ENCODE peak calls at places on chromosomes 4 and X, in nine cellular contexts. R is cardiac muscle cell, O is heart left ventricle, J is astrocyte, E is tibial artery, N is IMR-90, X is PC-3, Q is psoas muscle, S is left lung. T is an unnamed sample.

GRCh38 chr4:142549726-142550463 is 296.2 kb downstream of the INPP4B start:
- DNase-seq in R (peak; percentile 34), O (no peak), J (peak; percentile 96), E (no peak), N (peak; percentile 81), X (peak; percentile 96), Q (no peak), S (no peak), T (no peak)

GRCh38 chr4:48546336-48546735 is 56.3 kb downstream of the ZAR1 start:
- DNase-seq in R (peak; percentile 32), O (no peak), J (peak; percentile 18), E (no peak), N (peak; percentile 52), X (peak; percentile 39), Q (no peak), S (no peak), T (peak; percentile 51)

GRCh38 chrX:153488231-153488914 is 6.4 kb upstream of the BGN start:
- DNase-seq in R (no peak), O (peak; percentile 77), J (peak; percentile 55), E (peak; percentile 27), N (peak; percentile 67), X (no peak), Q (no peak), S (no peak), T (no peak)

GRCh38 chrX:70979136-70979762 is 48.4 kb upstream of the SLC7A3 start:
- DNase-seq in R (peak; percentile 39), O (no peak), J (peak; percentile 43), E (no peak), N (peak; percentile 52), X (peak; percentile 41), Q (no peak), S (no peak), T (peak; percentile 6)

GRCh38 chrX:12210921-12211320 is 72.6 kb downstream of the FRMPD4 start:
- DNase-seq in R (no peak), O (no peak), J (peak; percentile 13), E (no peak), N (peak; percentile 31), X (peak; percentile 84), Q (no peak), S (no peak), T (no peak)

GRCh38 chr4:26648260-26648659 is 64.4 kb downstream of the TBC1D19 start:
- DNase-seq in R (no peak), O (no peak), J (no peak), E (no peak), N (no peak), X (peak; percentile 1), Q (no peak), S (no peak), T (no peak)

GRCh38 chr4:23805381-23805780 is 84.5 kb downstream of the PPARGC1A start:
- DNase-seq in R (no peak), O (no peak), J (peak; percentile 61), E (no peak), N (peak; percentile 53), X (no peak), Q (no peak), S (no peak), T (no peak)

GRCh38 chr4:142557220-142557801 is 288.8 kb downstream of the INPP4B start:
- DNase-seq in R (no peak), O (no peak), J (no peak), E (no peak), N (no peak), X (no peak), Q (no peak), S (no peak), T (no peak)

GRCh38 chrX:475926-476723 is 89.4 kb upstream of the PPP2R3B start:
- DNase-seq in R (no peak), O (no peak), J (no peak), E (no peak), N (no peak), X (peak; percentile 4), Q (no peak), S (no peak), T (no peak)

GRCh38 chr4:79598214-79598613 is 190.2 kb upstream of the GK2 start:
- DNase-seq in R (no peak), O (no peak), J (no peak), E (no peak), N (no peak), X (no peak), Q (no peak), S (no peak), T (no peak)

GRCh38 chrX:109270580-109271484 is 211.1 kb downstream of the GUCY2F start:
- DNase-seq in R (no peak), O (no peak), J (peak; percentile 17), E (no peak), N (no peak), X (no peak), Q (no peak), S (no peak), T (no peak)

DNA sequence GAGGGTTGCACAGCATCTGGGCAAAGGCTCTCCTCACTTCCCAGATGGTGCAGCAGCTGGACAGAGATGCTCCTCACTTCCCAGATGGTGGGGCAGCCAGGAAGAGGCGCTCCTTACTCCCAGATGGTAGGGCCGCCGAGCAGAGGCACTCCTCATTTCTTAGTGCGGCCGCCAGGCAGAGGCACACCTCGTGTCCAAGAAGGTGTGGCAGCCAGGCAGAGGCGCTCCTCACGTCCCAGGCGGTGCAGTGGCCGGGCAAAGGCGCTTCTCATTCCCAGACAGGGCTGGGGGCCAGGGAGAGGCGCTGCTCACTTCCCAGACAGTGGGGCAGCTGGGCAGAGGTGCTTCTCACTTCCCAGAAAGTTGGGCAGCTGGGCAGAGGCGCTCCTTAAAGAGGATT is 48.8 kb downstream of the ZNF732 start:
- DNase-seq in R (no peak), O (no peak), J (no peak), E (no peak), N (no peak), X (no peak), Q (no peak), S (no peak), T (no peak)
- H3K9me3 ChIP-seq in R (peaks cover 20% of the 10 kb centered on the region), O (peaks cover 100% of the 10 kb centered on the region), J (peaks cover 41% of the 10 kb centered on the region), E (peaks cover 14% of the 10 kb centered on the region), N (peaks cover 32% of the 10 kb centered on the region), X (peaks cover 44% of the 10 kb centered on the region), Q (peaks cover 70% of the 10 kb centered on the region), S (peaks cover 8% of the 10 kb centered on the region), T (peaks cover 3% of the 10 kb centered on the region)

GRCh38 chr4:145782756-145783155 is 102.8 kb downstream of the C4orf51 start:
- DNase-seq in R (no peak), O (no peak), J (no peak), E (no peak), N (no peak), X (peak; percentile 85), Q (no peak), S (no peak), T (no peak)
- TF ChIP-seq CTCF in R (no peak), O (no peak), J (no peak), E (no peak), N (no peak), X (no peak), Q (no peak), S (no peak), T (no peak)

DNA sequence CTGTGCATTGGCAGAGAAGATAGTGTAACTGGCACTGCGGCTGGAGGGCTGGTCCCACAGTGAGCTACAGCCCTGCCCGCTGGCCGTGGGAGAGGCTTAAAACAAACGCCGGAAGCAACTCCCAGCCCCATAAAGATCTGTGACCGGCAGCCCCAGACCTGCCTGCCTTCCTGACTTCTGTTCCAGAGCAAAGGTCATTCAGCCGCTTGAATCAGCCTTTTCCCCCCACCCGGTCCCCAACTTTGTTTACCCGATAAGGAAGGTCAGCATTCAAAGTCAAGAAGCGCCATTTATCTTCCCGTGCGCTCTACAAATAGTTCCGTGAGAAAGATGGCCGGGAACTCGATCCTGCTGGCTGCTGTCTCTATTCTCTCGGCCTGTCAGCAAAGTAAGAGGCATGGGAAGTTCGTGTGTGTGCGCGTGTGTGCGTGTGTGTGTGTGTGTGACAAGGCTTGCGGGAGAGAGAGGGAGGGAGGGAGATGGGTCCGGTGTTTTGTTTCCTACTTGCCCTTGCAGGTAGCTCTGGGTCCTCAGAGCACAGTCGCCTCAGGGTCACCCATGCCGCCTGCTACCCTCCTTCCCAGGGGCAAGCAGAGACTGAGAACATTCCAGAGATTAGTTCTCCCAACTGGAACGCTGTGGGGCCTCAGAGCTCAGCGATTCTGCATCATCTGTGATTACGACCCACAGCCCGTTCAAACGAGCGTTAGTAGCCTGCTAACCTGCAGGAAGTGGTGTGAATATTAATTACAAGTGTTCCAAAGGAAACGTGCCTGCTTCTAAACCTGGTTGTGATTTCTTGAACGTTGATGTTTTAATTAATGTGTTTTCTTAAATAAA is at the start of gene MGST2:
- DNase-seq in R (peak; percentile 89), O (peak; percentile 89), J (peak; percentile 80), E (peak; percentile 78), N (peak; percentile 79), X (peak; percentile 58), Q (peak; percentile 88), S (peak; percentile 90), T (peak; percentile 70)
- H3K4me1 ChIP-seq in R (peaks cover 48% of the 10 kb centered on the region), O (peaks cover 61% of the 10 kb centered on the region), J (peaks cover 10% of the 10 kb centered on the region), E (no peaks in the 10 kb centered on the region), N (peaks cover 2% of the 10 kb centered on the region), X (peaks cover 16% of the 10 kb centered on the region), Q (peaks cover 28% of the 10 kb centered on the region), S (peaks cover 5% of the 10 kb centered on the region), T (no peaks in the 10 kb centered on the region)

DNA sequence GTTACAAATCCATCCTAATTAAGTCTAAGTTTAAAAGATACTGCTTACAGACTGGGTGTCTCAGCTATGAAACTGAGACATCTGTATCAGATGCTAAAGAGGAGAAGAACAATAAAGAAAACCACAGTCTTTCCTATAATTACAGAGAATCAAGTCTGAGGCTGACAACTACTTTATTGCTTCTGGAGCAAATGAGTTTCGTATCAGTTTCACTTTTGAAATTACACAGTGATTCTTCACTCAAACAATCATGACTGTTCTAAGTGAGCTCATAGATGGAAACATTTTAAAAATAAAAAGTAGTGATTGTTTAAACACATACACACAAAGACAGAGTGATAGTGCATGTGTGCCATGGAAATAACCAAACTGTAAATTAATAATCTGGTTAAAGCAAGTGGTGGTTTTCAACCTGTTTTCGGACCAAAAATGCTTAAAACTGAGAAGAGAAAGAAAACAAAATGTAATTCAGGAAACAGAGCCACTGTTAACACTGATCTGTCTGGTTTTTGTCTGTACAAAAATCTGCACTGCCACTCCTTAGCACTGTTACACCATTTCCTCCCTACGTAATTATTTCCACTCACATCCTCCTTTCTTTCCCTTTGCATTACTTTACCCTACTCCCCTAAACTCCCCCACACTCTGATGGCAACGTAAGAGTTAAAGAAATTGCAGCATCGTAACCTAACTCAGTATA is 12.5 kb downstream of the RFC1 start:
- DNase-seq in R (no peak), O (no peak), J (peak; percentile 41), E (no peak), N (peak; percentile 39), X (no peak), Q (no peak), S (no peak), T (no peak)
- H3K9me3 ChIP-seq in R (no peaks in the 10 kb centered on the region), O (no peaks in the 10 kb centered on the region), J (no peaks in the 10 kb centered on the region), E (no peaks in the 10 kb centered on the region), N (peaks cover 1% of the 10 kb centered on the region), X (no peaks in the 10 kb centered on the region), Q (no peaks in the 10 kb centered on the region), S (no peaks in the 10 kb centered on the region), T (no peaks in the 10 kb centered on the region)

DNA sequence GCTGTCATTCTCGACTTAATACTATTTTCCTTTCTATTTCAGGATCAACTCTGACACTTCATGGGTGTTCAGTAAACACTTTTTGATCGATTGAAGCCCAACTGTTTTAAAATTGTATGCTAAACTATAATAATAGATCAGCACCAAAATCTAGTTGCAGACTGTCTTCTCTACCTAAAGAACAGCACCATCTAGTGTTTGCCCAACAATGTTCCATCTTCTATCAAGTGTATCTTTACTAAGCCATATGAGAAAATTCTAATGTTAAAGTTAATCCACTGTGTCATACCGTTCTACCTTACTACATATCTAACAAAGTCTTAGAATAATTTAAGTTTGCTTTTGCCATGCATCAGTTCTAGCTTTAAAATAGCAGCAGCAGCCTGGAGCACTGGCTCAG is 113.0 kb upstream of the PRDX4 start:
- DNase-seq in R (peak; percentile 64), O (no peak), J (peak; percentile 30), E (no peak), N (peak; percentile 50), X (peak; percentile 68), Q (no peak), S (no peak), T (peak; percentile 10)
- TF ChIP-seq CTCF in R (peak; percentile 52), O (peak; percentile 25), J (peak; percentile 50), E (peak; percentile 54), N (peak; percentile 57), X (peak; percentile 76), Q (peak; percentile 55), S (no peak), T (peak; percentile 56)

T was measured in BE2C.